ENCODE peak calls at places on chromosomes 5 and 9, in seven cellular contexts. A, O, H, S, Q, X and M are unnamed samples.

GRCh38 chr9:134294228-134295071 is 31.8 kb upstream of the RXRA start:
- DNase-seq in S (no peak), H (peak; percentile 33), A (peak; percentile 82), X (no peak), O (no peak), Q (no peak), M (peak; percentile 35)

GRCh38 chr5:144374637-144375036 is 204.0 kb downstream of the KCTD16 start:
- DNase-seq in O (no peak), S (no peak), H (no peak), A (no peak), X (no peak), Q (no peak), M (no peak)

GRCh38 chr9:91202757-91203283 is 158.9 kb downstream of the AUH start:
- DNase-seq in Q (no peak), H (no peak), X (no peak), S (no peak), A (no peak), O (no peak), M (no peak)

GRCh38 chr5:123359866-123360569 is 63.2 kb downstream of the CEP120 start:
- DNase-seq in X (no peak), S (no peak), O (no peak), Q (no peak), A (no peak), H (no peak), M (no peak)

GRCh38 chr5:107496466-107496865 is 174.3 kb downstream of the EFNA5 start:
- DNase-seq in H (no peak), O (no peak), X (no peak), A (no peak), Q (no peak), S (no peak), M (no peak)

GRCh38 chr9:131402738-131403492 is 9.0 kb downstream of the PRRC2B start:
- DNase-seq in S (peak; percentile 82), H (no peak), Q (no peak), X (peak; percentile 28), A (peak; percentile 43), O (no peak), M (no peak)

GRCh38 chr5:133698646-133699526 is 86.5 kb upstream of the FSTL4 start:
- DNase-seq in S (no peak), X (no peak), A (no peak), Q (no peak), O (no peak), H (no peak), M (no peak)

GRCh38 chr5:137636076-137636475 is 99.8 kb downstream of the KLHL3 start:
- DNase-seq in O (no peak), Q (no peak), A (no peak), H (no peak), X (no peak), S (no peak), M (no peak)

GRCh38 chr5:38462972-38463633 is 93.3 kb downstream of the LIFR start:
- DNase-seq in X (no peak), Q (no peak), O (no peak), H (no peak), A (no peak), S (no peak), M (no peak)

GRCh38 chr5:36438765-36439501 is 137.2 kb upstream of the RANBP3L start:
- DNase-seq in O (no peak), S (no peak), X (no peak), A (no peak), H (no peak), Q (no peak), M (no peak)

GRCh38 chr5:116574682-116575634 is at the start of gene SEMA6A:
- DNase-seq in Q (peak; percentile 68), A (peak; percentile 93), H (peak; percentile 65), X (peak; percentile 57), S (peak; percentile 96), O (peak; percentile 99), M (peak; percentile 98)

GRCh38 chr9:75504721-75505120 is 385.8 kb upstream of the PCSK5 start:
- DNase-seq in O (no peak), Q (no peak), H (no peak), X (no peak), A (no peak), S (no peak), M (no peak)

GRCh38 chr5:90312027-90312426 is 97.5 kb downstream of the CETN3 start:
- DNase-seq in A (no peak), Q (no peak), S (no peak), H (no peak), O (no peak), X (no peak), M (no peak)

GRCh38 chr9:90489066-90489465 is 153.6 kb downstream of the DIRAS2 start:
- DNase-seq in X (no peak), O (no peak), Q (no peak), A (no peak), S (no peak), H (no peak), M (no peak)

GRCh38 chr5:39394946-39395345 is 29.8 kb downstream of the DAB2 start:
- DNase-seq in H (no peak), X (no peak), O (no peak), Q (no peak), S (no peak), A (no peak), M (no peak)

GRCh38 chr5:179150011-179150410 is 89.8 kb downstream of the ZNF354C start:
- DNase-seq in H (no peak), S (no peak), X (no peak), Q (no peak), A (no peak), O (no peak), M (no peak)

GRCh38 chr9:136697146-136697820 is 10.0 kb upstream of the AGPAT2 start:
- DNase-seq in Q (no peak), A (no peak), X (no peak), H (no peak), S (peak; percentile 19), O (no peak), M (no peak)

GRCh38 chr9:15357050-15357653 is 50.1 kb upstream of the TTC39B start:
- DNase-seq in A (no peak), X (no peak), O (peak; percentile 10), Q (peak; percentile 36), S (peak; percentile 15), H (no peak), M (no peak)

GRCh38 chr5:12242960-12243888 is 339.0 kb upstream of the CTNND2 start:
- DNase-seq in A (no peak), X (no peak), Q (no peak), O (no peak), S (no peak), H (no peak), M (no peak)

GRCh38 chr5:68028131-68028727 is 187.3 kb upstream of the PIK3R1 start:
- DNase-seq in X (no peak), H (no peak), O (no peak), Q (no peak), S (no peak), A (no peak), M (no peak)

GRCh38 chr9:100160021-100160420 is 61.0 kb downstream of the INVS start:
- DNase-seq in Q (no peak), S (peak; percentile 73), A (no peak), X (no peak), H (no peak), O (no peak), M (no peak)

GRCh38 chr9:14277202-14277601 is 36.7 kb downstream of the NFIB start:
- DNase-seq in X (no peak), A (no peak), O (no peak), H (no peak), S (peak; percentile 70), Q (no peak), M (no peak)

GRCh38 chr5:140575309-140575708 is 10.7 kb downstream of the SLC35A4 start:
- DNase-seq in H (no peak), O (peak; percentile 36), S (no peak), A (peak; percentile 64), X (no peak), Q (no peak), M (no peak)

GRCh38 chr5:140136624-140137023 is 10.9 kb downstream of the IGIP start:
- DNase-seq in Q (peak; percentile 16), H (no peak), S (no peak), X (no peak), O (no peak), A (no peak), M (no peak)

GRCh38 chr9:130172858-130173461 is 756 bp downstream of the NCS1 start:
- DNase-seq in A (peak; percentile 87), Q (no peak), O (no peak), X (no peak), S (peak; percentile 36), H (peak; percentile 58), M (no peak)

GRCh38 chr5:76165029-76165428 is 81.8 kb downstream of the SV2C start:
- DNase-seq in H (no peak), A (no peak), S (no peak), X (no peak), O (no peak), Q (no peak), M (no peak)

GRCh38 chr5:43281840-43282658 is 31.2 kb downstream of the HMGCS1 start:
- DNase-seq in O (no peak), Q (no peak), H (no peak), S (no peak), X (no peak), A (no peak), M (no peak)

GRCh38 chr9:104911029-104911607 is 16.8 kb downstream of the ABCA1 start:
- DNase-seq in H (no peak), O (no peak), Q (no peak), S (no peak), X (no peak), A (no peak), M (peak; percentile 40)

GRCh38 chr5:59503223-59503622 is 390.3 kb downstream of the PDE4D start:
- DNase-seq in A (no peak), H (peak; percentile 12), X (no peak), S (no peak), Q (no peak), O (no peak), M (no peak)

GRCh38 chr9:112338561-112338960 is 5.1 kb upstream of the PTBP3 start:
- DNase-seq in Q (no peak), S (peak; percentile 13), A (no peak), X (no peak), H (no peak), O (no peak), M (no peak)

GRCh38 chr5:111530298-111530740 is 18.0 kb upstream of the STARD4 start:
- DNase-seq in O (peak; percentile 14), S (peak; percentile 6), Q (peak; percentile 91), X (no peak), H (no peak), A (no peak), M (no peak)

GRCh38 chr5:38541174-38541724 is 15.2 kb downstream of the LIFR start:
- DNase-seq in O (no peak), S (no peak), H (peak; percentile 39), A (no peak), X (peak; percentile 75), Q (no peak), M (no peak)

GRCh38 chr5:18551716-18552115 is 917.5 kb downstream of the TAF11L14 start:
- DNase-seq in Q (no peak), X (no peak), O (no peak), S (no peak), H (no peak), A (no peak), M (no peak)